ENCODE peak calls at places on chromosome 1, in five cellular contexts. One of them, this sample, is unnamed.

GRCh38 chr1:240687820-240688219 is 75.9 kb upstream of the GREM2 start:
- DNase-seq in sigmoid colon: no peak
- DNase-seq in tibial nerve: no peak
- DNase-seq in GM23248: no peak
- DNase-seq in CD8-positive, alpha-beta T cell: no peak
- DNase-seq in this sample: no peak

GRCh38 chr1:156961709-156962108 is 41.3 kb downstream of the LRRC71 start:
- DNase-seq in sigmoid colon: no peak
- DNase-seq in tibial nerve: no peak
- DNase-seq in GM23248: peak; percentile 19
- DNase-seq in CD8-positive, alpha-beta T cell: no peak
- DNase-seq in this sample: no peak

GRCh38 chr1:73040811-73041210 is 758.5 kb upstream of the NEGR1 start:
- DNase-seq in sigmoid colon: no peak
- DNase-seq in tibial nerve: no peak
- DNase-seq in GM23248: no peak
- DNase-seq in CD8-positive, alpha-beta T cell: no peak
- DNase-seq in this sample: no peak

GRCh38 chr1:10814312-10814711 is 17.9 kb upstream of the CASZ1 start:
- DNase-seq in sigmoid colon: no peak
- DNase-seq in tibial nerve: no peak
- DNase-seq in GM23248: no peak
- DNase-seq in CD8-positive, alpha-beta T cell: no peak
- DNase-seq in this sample: no peak

GRCh38 chr1:58246549-58246948 is 300.0 kb downstream of the OMA1 start:
- DNase-seq in sigmoid colon: no peak
- DNase-seq in tibial nerve: no peak
- DNase-seq in GM23248: no peak
- DNase-seq in CD8-positive, alpha-beta T cell: no peak
- DNase-seq in this sample: no peak

GRCh38 chr1:53068314-53069084 is 6.5 kb downstream of the PODN start:
- DNase-seq in sigmoid colon: peak; percentile 39
- DNase-seq in tibial nerve: no peak
- DNase-seq in GM23248: no peak
- DNase-seq in CD8-positive, alpha-beta T cell: peak; percentile 15
- DNase-seq in this sample: no peak

GRCh38 chr1:21077085-21077484 is 99.6 kb downstream of the EIF4G3 start:
- DNase-seq in sigmoid colon: no peak
- DNase-seq in tibial nerve: no peak
- DNase-seq in GM23248: peak; percentile 71
- DNase-seq in CD8-positive, alpha-beta T cell: no peak
- DNase-seq in this sample: no peak

GRCh38 chr1:208556461-208556860 is 312.3 kb upstream of the PLXNA2 start:
- DNase-seq in sigmoid colon: no peak
- DNase-seq in tibial nerve: no peak
- DNase-seq in GM23248: no peak
- DNase-seq in CD8-positive, alpha-beta T cell: no peak
- DNase-seq in this sample: no peak

GRCh38 chr1:173050865-173051264 is at the start of gene TNFSF18:
- DNase-seq in sigmoid colon: no peak
- DNase-seq in tibial nerve: peak; percentile 26
- DNase-seq in GM23248: no peak
- DNase-seq in CD8-positive, alpha-beta T cell: no peak
- DNase-seq in this sample: peak; percentile 40

DNA sequence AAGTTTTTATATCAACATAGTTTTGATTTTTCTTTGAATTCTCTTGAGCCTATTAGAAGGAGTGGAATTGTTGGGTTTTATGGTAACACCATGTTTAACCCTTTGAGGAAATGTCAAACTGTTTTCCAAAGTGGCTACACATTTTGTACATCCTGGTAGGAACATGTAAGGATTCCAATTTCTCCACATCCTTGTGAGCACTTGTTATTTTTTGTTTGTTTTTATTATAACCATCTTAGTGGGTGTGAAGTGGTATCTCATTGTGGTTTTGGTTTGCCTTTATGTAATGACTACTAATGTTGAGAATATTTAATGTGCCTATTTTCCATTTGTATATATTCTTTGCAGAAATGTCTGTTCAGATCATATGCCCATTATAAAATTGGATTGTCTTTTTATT is 120.5 kb downstream of the FGGY start:
- DNase-seq in sigmoid colon: no peak
- DNase-seq in tibial nerve: no peak
- DNase-seq in GM23248: no peak
- DNase-seq in CD8-positive, alpha-beta T cell: no peak
- DNase-seq in this sample: no peak
- H3K4me1 ChIP-seq in sigmoid colon: peaks cover 39% of the 10 kb centered on the region
- H3K4me1 ChIP-seq in tibial nerve: peaks cover 2% of the 10 kb centered on the region
- H3K4me1 ChIP-seq in GM23248: peaks cover 21% of the 10 kb centered on the region
- H3K4me1 ChIP-seq in CD8-positive, alpha-beta T cell: no peaks in the 10 kb centered on the region
- H3K4me1 ChIP-seq in this sample: no peaks in the 10 kb centered on the region

GRCh38 chr1:18109756-18110597 is 2.4 kb downstream of the IGSF21 start:
- DNase-seq in sigmoid colon: no peak
- DNase-seq in tibial nerve: peak; percentile 46
- DNase-seq in GM23248: peak; percentile 48
- DNase-seq in CD8-positive, alpha-beta T cell: no peak
- DNase-seq in this sample: no peak

GRCh38 chr1:18109058-18109755 is 1.6 kb downstream of the IGSF21 start:
- DNase-seq in sigmoid colon: no peak
- DNase-seq in tibial nerve: no peak
- DNase-seq in GM23248: peak; percentile 24
- DNase-seq in CD8-positive, alpha-beta T cell: no peak
- DNase-seq in this sample: no peak

GRCh38 chr1:18110598-18110939 is 3.0 kb downstream of the IGSF21 start:
- DNase-seq in sigmoid colon: no peak
- DNase-seq in tibial nerve: no peak
- DNase-seq in GM23248: no peak
- DNase-seq in CD8-positive, alpha-beta T cell: no peak
- DNase-seq in this sample: peak; percentile 18

GRCh38 chr1:18107671-18108312 is at the start of gene IGSF21:
- DNase-seq in sigmoid colon: no peak
- DNase-seq in tibial nerve: no peak
- DNase-seq in GM23248: no peak
- DNase-seq in CD8-positive, alpha-beta T cell: no peak
- DNase-seq in this sample: no peak

GRCh38 chr1:18108313-18109057 is 887 bp downstream of the IGSF21 start:
- DNase-seq in sigmoid colon: no peak
- DNase-seq in tibial nerve: no peak
- DNase-seq in GM23248: no peak
- DNase-seq in CD8-positive, alpha-beta T cell: no peak
- DNase-seq in this sample: no peak
- H3K4me3 ChIP-seq in sigmoid colon: peak overlapping the region; percentile 21
- H3K4me3 ChIP-seq in tibial nerve: no peak overlapping the region
- H3K4me3 ChIP-seq in GM23248: no peak overlapping the region
- H3K4me3 ChIP-seq in CD8-positive, alpha-beta T cell: no peak overlapping the region
- H3K4me3 ChIP-seq in this sample: no peak overlapping the region

GRCh38 chr1:115114308-115114707 is 25.0 kb upstream of the TSPAN2 start:
- DNase-seq in sigmoid colon: no peak
- DNase-seq in tibial nerve: no peak
- DNase-seq in GM23248: peak; percentile 59
- DNase-seq in CD8-positive, alpha-beta T cell: no peak
- DNase-seq in this sample: peak; percentile 19
- H3K27ac ChIP-seq in sigmoid colon: no peak overlapping the region
- H3K27ac ChIP-seq in tibial nerve: no peak overlapping the region
- H3K27ac ChIP-seq in GM23248: peak overlapping the region; percentile 74
- H3K27ac ChIP-seq in CD8-positive, alpha-beta T cell: no peak overlapping the region
- H3K27ac ChIP-seq in this sample: no peak overlapping the region

GRCh38 chr1:214124281-214124805 is 136.6 kb downstream of the PROX1 start:
- DNase-seq in sigmoid colon: no peak
- DNase-seq in tibial nerve: no peak
- DNase-seq in GM23248: no peak
- DNase-seq in CD8-positive, alpha-beta T cell: no peak
- DNase-seq in this sample: no peak

GRCh38 chr1:214126697-214127146 is 138.9 kb downstream of the PROX1 start:
- DNase-seq in sigmoid colon: no peak
- DNase-seq in tibial nerve: no peak
- DNase-seq in GM23248: no peak
- DNase-seq in CD8-positive, alpha-beta T cell: no peak
- DNase-seq in this sample: no peak

GRCh38 chr1:214127705-214128104 is 139.9 kb downstream of the PROX1 start:
- DNase-seq in sigmoid colon: no peak
- DNase-seq in tibial nerve: no peak
- DNase-seq in GM23248: no peak
- DNase-seq in CD8-positive, alpha-beta T cell: no peak
- DNase-seq in this sample: no peak

GRCh38 chr1:214124915-214125314 is 137.1 kb downstream of the PROX1 start:
- DNase-seq in sigmoid colon: no peak
- DNase-seq in tibial nerve: no peak
- DNase-seq in GM23248: no peak
- DNase-seq in CD8-positive, alpha-beta T cell: no peak
- DNase-seq in this sample: no peak

DNA sequence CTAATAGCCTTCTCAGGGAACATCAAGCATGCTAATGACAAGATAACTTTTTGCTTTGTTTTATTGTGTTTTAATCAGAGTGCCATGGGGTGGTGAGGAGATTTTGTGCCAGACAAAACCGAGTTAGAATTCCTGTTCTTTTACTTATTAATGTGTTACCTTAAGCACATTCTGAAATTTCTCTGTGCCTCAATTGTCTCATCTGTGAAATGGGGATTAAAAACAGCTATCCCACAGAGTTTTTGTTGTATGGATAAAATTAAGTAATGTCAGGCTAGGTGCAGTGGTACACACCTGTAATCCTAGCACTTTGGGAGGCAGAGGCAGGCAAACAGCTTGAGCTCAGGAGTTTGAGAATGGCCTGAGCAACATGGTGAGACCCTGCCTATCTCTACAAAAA is 138.0 kb downstream of the PROX1 start:
- DNase-seq in sigmoid colon: no peak
- DNase-seq in tibial nerve: no peak
- DNase-seq in GM23248: no peak
- DNase-seq in CD8-positive, alpha-beta T cell: no peak
- DNase-seq in this sample: no peak
- H3K4me1 ChIP-seq in sigmoid colon: peaks cover 3% of the 10 kb centered on the region
- H3K4me1 ChIP-seq in tibial nerve: no peaks in the 10 kb centered on the region
- H3K4me1 ChIP-seq in GM23248: no peaks in the 10 kb centered on the region
- H3K4me1 ChIP-seq in CD8-positive, alpha-beta T cell: no peaks in the 10 kb centered on the region
- H3K4me1 ChIP-seq in this sample: peaks cover 3% of the 10 kb centered on the region

DNA sequence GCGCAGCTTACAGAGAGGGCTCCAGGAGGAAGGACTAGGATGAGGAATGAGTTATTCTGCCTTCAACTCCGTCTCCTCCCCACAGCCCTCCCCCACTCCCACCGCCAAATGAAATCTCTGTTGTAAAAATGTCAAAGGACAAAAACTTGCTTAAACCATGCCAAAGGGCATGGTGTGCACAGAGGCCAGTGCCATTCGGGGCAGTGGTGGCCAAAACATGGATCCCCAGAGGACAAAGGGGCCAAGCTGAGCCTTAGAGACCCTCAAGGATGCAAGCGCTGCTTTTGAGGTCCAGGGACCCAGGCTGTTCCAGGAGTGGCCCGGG is 85.2 kb upstream of the SLC25A33 start:
- DNase-seq in sigmoid colon: no peak
- DNase-seq in tibial nerve: no peak
- DNase-seq in GM23248: no peak
- DNase-seq in CD8-positive, alpha-beta T cell: no peak
- DNase-seq in this sample: no peak
- H3K4me3 ChIP-seq in sigmoid colon: no peak overlapping the region
- H3K4me3 ChIP-seq in tibial nerve: no peak overlapping the region
- H3K4me3 ChIP-seq in GM23248: no peak overlapping the region
- H3K4me3 ChIP-seq in CD8-positive, alpha-beta T cell: no peak overlapping the region
- H3K4me3 ChIP-seq in this sample: no peak overlapping the region

DNA sequence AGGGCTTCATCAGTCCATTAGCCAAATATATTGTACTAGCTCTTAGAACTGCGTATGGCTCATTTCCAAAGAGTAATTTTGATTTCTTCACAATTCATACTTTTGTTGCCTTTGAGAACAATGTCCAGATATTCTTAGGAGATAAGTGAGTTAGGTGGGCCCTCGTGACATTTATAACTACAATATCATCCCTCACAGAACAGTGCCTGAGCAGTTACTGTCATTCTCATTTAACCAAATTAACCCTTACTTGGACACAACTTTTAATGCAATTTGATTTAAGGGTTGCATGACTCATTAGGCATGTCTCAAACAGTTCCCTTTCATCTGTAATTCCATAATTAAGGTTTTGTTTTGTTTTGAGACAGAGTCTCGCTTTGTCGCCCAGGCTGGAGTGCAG is 68.2 kb upstream of the DNAH14 start:
- DNase-seq in sigmoid colon: no peak
- DNase-seq in tibial nerve: no peak
- DNase-seq in GM23248: no peak
- DNase-seq in CD8-positive, alpha-beta T cell: no peak
- DNase-seq in this sample: no peak
- H3K27ac ChIP-seq in sigmoid colon: no peak overlapping the region
- H3K27ac ChIP-seq in tibial nerve: no peak overlapping the region
- H3K27ac ChIP-seq in GM23248: no peak overlapping the region
- H3K27ac ChIP-seq in CD8-positive, alpha-beta T cell: no peak overlapping the region
- H3K27ac ChIP-seq in this sample: no peak overlapping the region

GRCh38 chr1:42935313-42935624 is 23.4 kb downstream of the SLC2A1 start:
- DNase-seq in sigmoid colon: peak; percentile 67
- DNase-seq in tibial nerve: no peak
- DNase-seq in GM23248: no peak
- DNase-seq in CD8-positive, alpha-beta T cell: peak; percentile 54
- DNase-seq in this sample: no peak

GRCh38 chr1:42934541-42935312 is 23.9 kb downstream of the SLC2A1 start:
- DNase-seq in sigmoid colon: peak; percentile 55
- DNase-seq in tibial nerve: no peak
- DNase-seq in GM23248: no peak
- DNase-seq in CD8-positive, alpha-beta T cell: peak; percentile 47
- DNase-seq in this sample: no peak

GRCh38 chr1:42933060-42933586 is 25.5 kb downstream of the SLC2A1 start:
- DNase-seq in sigmoid colon: no peak
- DNase-seq in tibial nerve: no peak
- DNase-seq in GM23248: no peak
- DNase-seq in CD8-positive, alpha-beta T cell: no peak
- DNase-seq in this sample: no peak

GRCh38 chr1:42933610-42934009 is 25.1 kb downstream of the SLC2A1 start:
- DNase-seq in sigmoid colon: peak; percentile 14
- DNase-seq in tibial nerve: no peak
- DNase-seq in GM23248: no peak
- DNase-seq in CD8-positive, alpha-beta T cell: no peak
- DNase-seq in this sample: no peak

DNA sequence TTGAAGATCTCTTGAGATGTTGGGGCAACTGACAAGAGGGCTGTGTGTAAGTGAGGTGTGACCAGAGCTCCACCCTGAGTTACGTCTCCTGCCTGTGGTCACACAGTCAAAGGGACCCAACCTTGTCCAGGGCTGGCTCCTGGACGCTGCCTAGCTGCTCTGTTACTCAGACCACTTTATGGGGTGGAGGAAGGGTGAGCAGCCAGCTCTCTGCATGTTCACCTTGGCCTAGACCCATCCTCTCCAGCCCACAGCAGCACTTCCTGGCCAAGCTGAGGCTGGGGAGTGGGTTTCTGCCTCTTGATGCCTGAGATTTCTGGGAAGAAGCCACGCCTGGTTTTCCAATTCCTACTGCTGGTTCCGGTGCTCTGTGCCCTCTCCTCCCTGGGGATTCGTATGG is 24.6 kb downstream of the SLC2A1 start:
- DNase-seq in sigmoid colon: peak; percentile 55
- DNase-seq in tibial nerve: no peak
- DNase-seq in GM23248: no peak
- DNase-seq in CD8-positive, alpha-beta T cell: no peak
- DNase-seq in this sample: no peak
- H3K4me1 ChIP-seq in sigmoid colon: peaks cover 7% of the 10 kb centered on the region
- H3K4me1 ChIP-seq in tibial nerve: peaks cover 62% of the 10 kb centered on the region
- H3K4me1 ChIP-seq in GM23248: peaks cover 33% of the 10 kb centered on the region
- H3K4me1 ChIP-seq in CD8-positive, alpha-beta T cell: peaks cover 97% of the 10 kb centered on the region
- H3K4me1 ChIP-seq in this sample: peaks cover 52% of the 10 kb centered on the region

This sample was measured in heart right ventricle.